ENCODE peak calls at places on chromosomes 6 and 20, in nine cellular contexts. H, M, I, B, S, Y, G, F and P are unnamed samples.
A peak's percentile ranks its signal among the peaks of the same experiment; 100 is the strongest.

GRCh38 chr6:82612475-82612874 is 248.9 kb downstream of the TPBG start:
- DNase-seq in H (peak; percentile 31), Y (no peak), F (no peak), I (no peak), S (no peak), B (no peak), G (no peak), M (no peak), P (no peak)

GRCh38 chr6:474454-475185 is 83.1 kb downstream of the IRF4 start:
- DNase-seq in M (no peak), S (no peak), B (peak; percentile 38), Y (no peak), G (no peak), I (no peak), H (no peak), F (peak; percentile 73), P (no peak)

GRCh38 chr6:133895573-133896343 is 6.8 kb downstream of the TCF21 start:
- DNase-seq in G (peak; percentile 53), I (no peak), H (peak; percentile 47), F (no peak), B (no peak), S (peak; percentile 75), Y (peak; percentile 69), M (peak; percentile 65), P (no peak)

GRCh38 chr20:17530716-17531536 is at the start of gene BFSP1:
- DNase-seq in S (peak; percentile 58), F (peak; percentile 28), Y (peak; percentile 79), M (peak; percentile 85), B (peak; percentile 16), I (no peak), H (peak; percentile 56), G (peak; percentile 53), P (peak; percentile 82)

GRCh38 chr6:40308533-40309306 is 278.4 kb downstream of the LRFN2 start:
- DNase-seq in S (peak; percentile 36), I (peak; percentile 20), G (peak; percentile 36), Y (no peak), B (peak; percentile 4), F (no peak), M (peak; percentile 24), H (peak; percentile 5), P (peak; percentile 63)

GRCh38 chr6:12845224-12846004 is 128.8 kb downstream of the PHACTR1 start:
- DNase-seq in Y (no peak), S (no peak), I (no peak), F (no peak), H (no peak), G (no peak), B (no peak), M (no peak), P (no peak)

GRCh38 chr20:60482201-60482600 is 524.0 kb downstream of the CDH26 start:
- DNase-seq in B (no peak), M (peak; percentile 24), Y (no peak), G (no peak), I (no peak), S (peak; percentile 74), F (no peak), H (no peak), P (no peak)

GRCh38 chr20:54680872-54681297 is 205.5 kb downstream of the DOK5 start:
- DNase-seq in G (peak; percentile 66), S (peak; percentile 51), H (peak; percentile 51), I (peak; percentile 22), F (no peak), Y (no peak), M (peak; percentile 65), B (no peak), P (peak; percentile 60)

DNA sequence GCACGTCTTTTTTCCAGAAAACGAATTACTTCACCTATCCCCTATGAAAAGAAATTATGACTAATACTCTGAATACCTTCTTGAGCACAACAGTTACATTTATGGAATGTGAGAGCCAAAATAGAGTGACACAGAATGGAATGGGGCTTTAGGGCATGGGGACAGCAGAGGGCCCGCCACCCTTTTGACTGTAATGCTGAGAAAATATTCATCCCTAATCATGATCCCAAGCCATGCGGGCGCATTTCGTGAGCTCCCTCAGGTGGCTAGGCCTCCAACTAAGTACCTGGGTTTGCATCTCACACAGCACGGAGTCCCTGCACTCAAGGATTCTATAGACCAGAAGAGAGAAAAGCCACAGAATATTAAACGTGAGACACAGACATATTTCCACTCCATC is 212.6 kb downstream of the SOD2 start:
- DNase-seq in H (no peak), G (no peak), S (no peak), Y (no peak), M (no peak), B (no peak), I (no peak), F (no peak), P (no peak)
- H3K4me3 ChIP-seq in H (no peak overlapping the region), G (no peak overlapping the region), S (no peak overlapping the region), Y (no peak overlapping the region), M (no peak overlapping the region), B (no peak overlapping the region), I (no peak overlapping the region), F (no peak overlapping the region), P (no peak overlapping the region)

GRCh38 chr6:131367206-131367873 is 205.7 kb upstream of the ARG1 start:
- DNase-seq in Y (no peak), S (no peak), H (no peak), B (no peak), G (no peak), M (no peak), I (no peak), F (no peak), P (no peak)

GRCh38 chr6:131368077-131368911 is 204.7 kb upstream of the ARG1 start:
- DNase-seq in S (peak; percentile 15), H (peak; percentile 49), I (peak; percentile 61), M (peak; percentile 71), F (no peak), Y (peak; percentile 72), B (no peak), G (peak; percentile 6), P (peak; percentile 86)

GRCh38 chr6:131362070-131362469 is 211.0 kb upstream of the ARG1 start:
- DNase-seq in F (no peak), B (no peak), I (no peak), H (no peak), S (no peak), M (peak; percentile 9), Y (no peak), G (peak; percentile 18), P (no peak)

GRCh38 chr6:131366223-131366622 is 206.8 kb upstream of the ARG1 start:
- DNase-seq in M (no peak), F (no peak), S (no peak), I (no peak), Y (no peak), H (no peak), B (no peak), G (no peak), P (no peak)

DNA sequence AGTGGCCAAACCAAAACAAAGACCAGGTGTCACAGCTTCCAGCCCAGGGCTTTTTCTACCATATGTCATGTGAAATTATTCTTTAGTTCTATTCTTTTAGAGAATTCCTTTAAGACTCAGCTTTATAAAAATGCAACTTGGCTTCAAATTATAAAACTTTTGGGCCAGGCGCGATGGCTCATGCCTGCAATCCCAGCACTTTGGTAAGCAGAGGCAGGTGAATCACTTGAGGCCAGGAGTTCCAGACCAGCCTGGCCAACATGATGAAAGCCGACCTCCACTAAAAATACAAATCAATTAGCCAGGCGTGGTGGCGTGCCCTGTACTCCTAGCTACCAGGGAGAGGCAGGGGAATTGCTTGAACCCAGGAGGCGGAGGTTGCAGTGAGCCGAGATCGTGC is 210.3 kb upstream of the ARG1 start:
- DNase-seq in B (no peak), G (no peak), M (no peak), F (no peak), I (no peak), H (no peak), S (no peak), Y (no peak), P (no peak)
- H3K4me3 ChIP-seq in B (no peak overlapping the region), G (no peak overlapping the region), M (no peak overlapping the region), F (no peak overlapping the region), I (no peak overlapping the region), H (no peak overlapping the region), S (no peak overlapping the region), Y (no peak overlapping the region), P (no peak overlapping the region)

GRCh38 chr6:31928672-31928939 is 1.1 kb downstream of the C2 start:
- DNase-seq in S (no peak), F (no peak), M (no peak), B (no peak), I (no peak), Y (no peak), H (no peak), G (no peak), P (no peak)

GRCh38 chr6:31922942-31923341 is 4.6 kb upstream of the C2 start:
- DNase-seq in G (no peak), Y (no peak), H (no peak), B (no peak), F (peak; percentile 21), S (no peak), M (no peak), I (no peak), P (no peak)

GRCh38 chr6:31927242-31927867 is at the start of gene C2:
- DNase-seq in M (no peak), B (no peak), H (no peak), I (no peak), F (no peak), G (no peak), Y (no peak), S (no peak), P (no peak)

GRCh38 chr6:31930962-31931361 is 3.4 kb downstream of the C2 start:
- DNase-seq in H (no peak), G (no peak), Y (no peak), B (no peak), S (no peak), F (no peak), I (no peak), M (no peak), P (no peak)

DNA sequence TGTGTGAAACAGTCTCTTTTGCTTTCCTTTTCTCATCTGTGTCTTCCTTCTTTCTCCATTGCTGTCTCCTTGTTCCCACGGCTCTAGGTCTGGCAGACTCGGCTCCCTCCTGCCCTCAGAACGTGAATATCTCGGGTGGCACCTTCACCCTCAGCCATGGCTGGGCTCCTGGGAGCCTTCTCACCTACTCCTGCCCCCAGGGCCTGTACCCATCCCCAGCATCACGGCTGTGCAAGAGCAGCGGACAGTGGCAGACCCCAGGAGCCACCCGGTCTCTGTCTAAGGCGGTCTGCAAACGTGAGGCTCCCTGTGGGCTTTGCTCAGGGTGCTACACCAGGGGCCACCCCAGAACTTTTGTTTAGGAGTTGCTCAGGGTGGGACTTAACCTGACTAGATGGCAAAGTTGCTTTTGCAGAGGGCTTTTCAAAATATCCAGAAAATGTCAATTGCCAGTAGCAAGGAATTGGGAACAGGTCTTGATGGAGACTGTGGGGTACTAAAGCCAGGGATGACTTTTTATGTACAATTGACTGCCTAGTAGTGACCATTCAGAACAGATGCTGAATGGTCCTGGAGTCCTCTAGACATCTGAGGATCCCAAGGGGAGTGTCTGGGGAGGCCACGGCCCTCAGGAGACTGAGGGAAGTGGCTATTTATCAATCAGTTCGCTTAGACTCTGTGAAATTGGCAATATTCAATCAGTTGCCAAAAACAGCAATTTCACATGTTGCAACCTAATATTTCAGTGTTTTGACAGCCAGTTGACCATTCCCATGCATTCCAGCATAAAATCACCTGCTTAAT is 553 bp downstream of the C2 start:
- DNase-seq in H (no peak), B (no peak), S (no peak), Y (no peak), M (no peak), F (no peak), I (no peak), G (no peak), P (no peak)
- H3K4me3 ChIP-seq in H (no peak overlapping the region), B (no peak overlapping the region), S (peak overlapping the region; percentile 38), Y (peak overlapping the region; percentile 6), M (no peak overlapping the region), F (no peak overlapping the region), I (no peak overlapping the region), G (no peak overlapping the region), P (no peak overlapping the region)

DNA sequence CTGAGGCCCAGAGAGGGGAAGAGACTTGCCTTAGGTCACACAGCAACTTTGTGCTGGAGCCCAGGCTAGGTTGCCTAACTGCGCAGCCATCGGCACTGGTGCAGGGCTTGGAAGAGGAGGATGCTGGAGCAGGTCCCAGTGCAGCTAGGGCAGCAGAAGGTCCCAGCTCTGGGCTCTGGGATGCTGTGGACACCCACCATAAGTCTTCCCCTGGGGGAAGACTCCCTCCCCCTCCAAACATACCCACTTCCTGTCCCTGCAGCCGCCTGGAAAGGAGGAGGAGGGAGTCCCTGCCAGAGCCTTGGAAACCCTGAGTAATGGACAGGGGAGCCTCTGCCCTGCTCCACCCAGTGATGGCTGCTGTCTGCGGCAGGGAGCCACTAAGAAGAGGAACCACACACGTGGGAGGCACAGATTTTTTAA is 93.6 kb downstream of the NCR2 start:
- DNase-seq in I (no peak), M (peak; percentile 39), G (peak; percentile 47), Y (peak; percentile 85), H (peak; percentile 29), F (no peak), S (peak; percentile 16), B (no peak), P (no peak)
- H3K4me3 ChIP-seq in I (no peak overlapping the region), M (no peak overlapping the region), G (no peak overlapping the region), Y (peak overlapping the region; percentile 56), H (no peak overlapping the region), F (no peak overlapping the region), S (no peak overlapping the region), B (no peak overlapping the region), P (no peak overlapping the region)